ENCODE peak calls at places on chromosome 1, in eight cellular contexts. One of them, this sample, is unnamed.

GRCh38 chr1:147717051-147717705 is 43.2 kb downstream of the GJA5 start:
- DNase-seq in kidney: peak
- DNase-seq in HepG2: peak
- DNase-seq in brain microvascular endothelial cell: no peak
- DNase-seq in fibroblast of lung: no peak
- DNase-seq in GM06990: no peak
- DNase-seq in Peyer's patch: peak
- DNase-seq in AG10803: no peak
- DNase-seq in this sample: no peak

GRCh38 chr1:101960164-101960563 is 36.6 kb downstream of the OLFM3 start:
- DNase-seq in fibroblast of lung: no peak
- DNase-seq in GM06990: no peak
- DNase-seq in Peyer's patch: no peak
- DNase-seq in HepG2: no peak
- DNase-seq in kidney: no peak
- DNase-seq in AG10803: no peak
- DNase-seq in brain microvascular endothelial cell: no peak
- DNase-seq in this sample: no peak

GRCh38 chr1:235326719-235327558 is 1.0 kb downstream of the ARID4B start:
- DNase-seq in kidney: peak
- DNase-seq in GM06990: peak
- DNase-seq in AG10803: no peak
- DNase-seq in brain microvascular endothelial cell: no peak
- DNase-seq in HepG2: peak
- DNase-seq in Peyer's patch: peak
- DNase-seq in fibroblast of lung: no peak
- DNase-seq in this sample: peak

GRCh38 chr1:169348356-169349036 is 19.1 kb downstream of the NME7 start:
- DNase-seq in Peyer's patch: peak
- DNase-seq in kidney: no peak
- DNase-seq in fibroblast of lung: peak
- DNase-seq in AG10803: peak
- DNase-seq in GM06990: no peak
- DNase-seq in HepG2: peak
- DNase-seq in brain microvascular endothelial cell: peak
- DNase-seq in this sample: no peak

GRCh38 chr1:43530483-43531452 is at the start of gene PTPRF:
- DNase-seq in kidney: peak
- DNase-seq in AG10803: peak
- DNase-seq in brain microvascular endothelial cell: no peak
- DNase-seq in HepG2: no peak
- DNase-seq in GM06990: peak
- DNase-seq in fibroblast of lung: peak
- DNase-seq in Peyer's patch: peak
- DNase-seq in this sample: peak

GRCh38 chr1:243748227-243748626 is 101.8 kb downstream of the AKT3 start:
- DNase-seq in Peyer's patch: no peak
- DNase-seq in AG10803: no peak
- DNase-seq in GM06990: no peak
- DNase-seq in fibroblast of lung: no peak
- DNase-seq in brain microvascular endothelial cell: no peak
- DNase-seq in kidney: no peak
- DNase-seq in HepG2: no peak
- DNase-seq in this sample: no peak

GRCh38 chr1:228378453-228379164 is 28.0 kb downstream of the TRIM11 start:
- DNase-seq in GM06990: peak
- DNase-seq in brain microvascular endothelial cell: peak
- DNase-seq in HepG2: no peak
- DNase-seq in kidney: peak
- DNase-seq in Peyer's patch: peak
- DNase-seq in AG10803: peak
- DNase-seq in fibroblast of lung: peak
- DNase-seq in this sample: peak

GRCh38 chr1:1357871-1358432 is 403 bp downstream of the MXRA8 start:
- DNase-seq in GM06990: no peak
- DNase-seq in brain microvascular endothelial cell: no peak
- DNase-seq in HepG2: no peak
- DNase-seq in Peyer's patch: no peak
- DNase-seq in AG10803: no peak
- DNase-seq in fibroblast of lung: no peak
- DNase-seq in kidney: peak
- DNase-seq in this sample: peak

GRCh38 chr1:184563308-184563707 is 176.5 kb downstream of the C1orf21 start:
- DNase-seq in fibroblast of lung: peak
- DNase-seq in AG10803: peak
- DNase-seq in kidney: no peak
- DNase-seq in GM06990: no peak
- DNase-seq in Peyer's patch: no peak
- DNase-seq in HepG2: no peak
- DNase-seq in brain microvascular endothelial cell: no peak
- DNase-seq in this sample: no peak

GRCh38 chr1:180137767-180138166 is 16.9 kb upstream of the QSOX1 start:
- DNase-seq in fibroblast of lung: no peak
- DNase-seq in HepG2: no peak
- DNase-seq in brain microvascular endothelial cell: no peak
- DNase-seq in AG10803: no peak
- DNase-seq in GM06990: no peak
- DNase-seq in kidney: no peak
- DNase-seq in Peyer's patch: no peak
- DNase-seq in this sample: no peak

GRCh38 chr1:38084700-38085099 is 38.1 kb upstream of the POU3F1 start:
- DNase-seq in AG10803: no peak
- DNase-seq in HepG2: no peak
- DNase-seq in kidney: no peak
- DNase-seq in Peyer's patch: no peak
- DNase-seq in GM06990: no peak
- DNase-seq in brain microvascular endothelial cell: no peak
- DNase-seq in fibroblast of lung: no peak
- DNase-seq in this sample: no peak

GRCh38 chr1:71311396-71311795 is 230.6 kb upstream of the ZRANB2 start:
- DNase-seq in HepG2: no peak
- DNase-seq in Peyer's patch: no peak
- DNase-seq in kidney: no peak
- DNase-seq in GM06990: no peak
- DNase-seq in brain microvascular endothelial cell: no peak
- DNase-seq in fibroblast of lung: no peak
- DNase-seq in AG10803: peak
- DNase-seq in this sample: no peak

DNA sequence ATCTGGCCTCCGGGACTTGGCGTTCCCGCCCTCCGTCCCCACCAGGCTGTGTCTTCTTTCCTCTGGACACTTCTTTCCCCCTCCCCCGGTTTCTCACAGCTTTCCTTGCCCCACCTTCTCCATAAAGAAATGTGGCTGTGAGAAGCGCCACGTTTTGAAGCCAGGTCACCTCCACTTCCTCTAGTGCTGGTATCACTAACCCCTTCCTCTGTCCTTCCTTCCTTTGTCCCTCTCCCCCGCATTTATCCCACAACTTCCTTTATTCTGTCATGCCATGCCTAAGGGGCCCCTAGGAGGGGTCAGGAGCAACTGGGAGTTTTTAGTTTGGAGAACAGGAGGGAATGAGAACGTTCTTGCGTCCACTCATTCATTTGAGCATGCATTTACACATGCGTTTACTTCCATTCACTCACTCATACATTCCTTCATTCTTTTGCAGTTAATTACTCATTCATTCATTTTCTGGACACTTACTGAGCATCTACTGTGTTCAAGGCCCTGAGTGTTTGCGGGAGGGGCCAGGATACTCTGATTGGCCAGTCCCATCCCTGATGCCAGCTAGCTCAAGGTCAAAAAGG is 5.0 kb upstream of the ACOT11 start:
- DNase-seq in GM06990: no peak
- DNase-seq in brain microvascular endothelial cell: no peak
- DNase-seq in HepG2: no peak
- DNase-seq in AG10803: peak
- DNase-seq in kidney: no peak
- DNase-seq in Peyer's patch: no peak
- DNase-seq in fibroblast of lung: no peak
- DNase-seq in this sample: no peak
- H3K4me3 ChIP-seq in GM06990: no peak
- H3K4me3 ChIP-seq in brain microvascular endothelial cell: peak
- H3K4me3 ChIP-seq in HepG2: peak
- H3K4me3 ChIP-seq in AG10803: peak
- H3K4me3 ChIP-seq in kidney: no peak
- H3K4me3 ChIP-seq in Peyer's patch: peak
- H3K4me3 ChIP-seq in fibroblast of lung: no peak
- H3K4me3 ChIP-seq in this sample: peak

DNA sequence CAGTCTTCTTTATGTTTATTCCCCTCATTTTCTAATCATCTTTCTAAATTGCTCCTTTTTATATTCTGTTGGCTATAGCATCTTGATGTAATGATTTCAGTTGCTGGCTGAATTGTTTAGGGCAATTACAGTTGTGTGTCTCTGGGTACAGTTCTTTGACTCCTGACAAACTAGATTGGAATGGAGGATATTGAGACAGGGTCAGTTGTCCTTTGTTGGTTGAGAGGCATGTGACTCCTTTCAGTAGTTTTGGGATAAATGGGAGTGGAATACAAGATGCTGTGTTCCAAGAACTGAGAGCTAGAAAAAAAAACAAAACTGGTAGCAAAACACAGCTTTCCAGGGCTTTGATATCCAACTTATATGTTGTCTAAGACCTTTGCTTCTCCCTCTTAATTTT is 1.5 kb downstream of the CENPF start:
- DNase-seq in fibroblast of lung: no peak
- DNase-seq in GM06990: no peak
- DNase-seq in kidney: no peak
- DNase-seq in HepG2: peak
- DNase-seq in brain microvascular endothelial cell: no peak
- DNase-seq in Peyer's patch: no peak
- DNase-seq in AG10803: peak
- DNase-seq in this sample: no peak
- H3K4me3 ChIP-seq in fibroblast of lung: peak
- H3K4me3 ChIP-seq in GM06990: peak
- H3K4me3 ChIP-seq in kidney: no peak
- H3K4me3 ChIP-seq in HepG2: peak
- H3K4me3 ChIP-seq in brain microvascular endothelial cell: peak
- H3K4me3 ChIP-seq in Peyer's patch: no peak
- H3K4me3 ChIP-seq in AG10803: peak
- H3K4me3 ChIP-seq in this sample: peak

GRCh38 chr1:27349784-27350672 is 8.2 kb downstream of the SYTL1 start:
- DNase-seq in Peyer's patch: peak
- DNase-seq in kidney: peak
- DNase-seq in GM06990: no peak
- DNase-seq in AG10803: peak
- DNase-seq in HepG2: no peak
- DNase-seq in brain microvascular endothelial cell: peak
- DNase-seq in fibroblast of lung: peak
- DNase-seq in this sample: peak
- H3K4me3 ChIP-seq in Peyer's patch: peak
- H3K4me3 ChIP-seq in kidney: no peak
- H3K4me3 ChIP-seq in GM06990: no peak
- H3K4me3 ChIP-seq in AG10803: peak
- H3K4me3 ChIP-seq in HepG2: no peak
- H3K4me3 ChIP-seq in brain microvascular endothelial cell: peak
- H3K4me3 ChIP-seq in fibroblast of lung: peak
- H3K4me3 ChIP-seq in this sample: peak

DNA sequence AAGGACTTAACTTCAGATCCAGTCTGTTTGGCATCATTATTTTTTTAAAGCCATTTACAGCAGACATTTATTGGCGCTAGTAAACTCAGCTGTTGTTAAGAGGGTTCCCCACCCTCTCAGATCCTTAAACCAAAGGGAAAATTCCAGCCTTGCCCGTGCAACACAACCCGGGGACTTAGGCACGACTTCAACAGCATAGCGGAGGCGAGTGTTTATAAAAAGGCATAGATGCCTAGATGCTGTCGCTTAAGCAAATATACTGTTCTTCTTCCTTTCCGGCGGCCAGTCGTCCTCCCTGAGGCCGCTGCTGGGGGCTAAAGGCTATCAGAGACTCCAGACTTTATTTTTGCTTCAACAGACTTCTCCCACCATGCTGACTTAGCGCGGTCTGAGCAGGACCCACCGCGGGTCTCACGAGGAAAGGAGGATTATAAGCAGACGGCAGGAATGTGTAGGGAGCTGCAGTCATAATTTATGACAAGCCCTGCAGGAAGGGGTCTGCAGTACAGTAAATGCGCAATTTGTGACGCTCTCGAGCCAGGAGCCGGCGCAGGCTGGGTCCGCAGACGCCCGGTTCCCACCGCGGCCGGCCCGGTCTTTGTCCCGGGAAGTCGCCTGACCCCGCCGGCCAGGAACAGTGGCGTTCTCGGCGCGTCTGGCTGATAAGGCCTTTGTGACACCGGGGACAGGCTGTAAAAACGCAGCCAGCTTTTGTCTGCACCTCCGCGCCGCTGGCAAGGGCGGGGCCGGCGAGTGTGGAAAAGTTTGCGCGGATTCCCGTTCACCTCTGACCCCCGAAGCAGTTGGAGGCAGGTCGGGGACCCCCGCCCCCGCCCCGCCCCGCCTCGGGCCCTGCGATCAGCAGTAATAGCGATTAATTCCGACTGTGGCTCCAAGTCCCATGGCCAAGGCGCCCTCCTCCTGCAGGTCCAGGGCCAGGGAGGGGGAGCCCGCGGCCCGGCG is 61.2 kb upstream of the ARHGEF16 start:
- DNase-seq in fibroblast of lung: no peak
- DNase-seq in GM06990: no peak
- DNase-seq in kidney: no peak
- DNase-seq in HepG2: no peak
- DNase-seq in brain microvascular endothelial cell: peak
- DNase-seq in Peyer's patch: no peak
- DNase-seq in AG10803: no peak
- DNase-seq in this sample: no peak
- H3K4me3 ChIP-seq in fibroblast of lung: no peak
- H3K4me3 ChIP-seq in GM06990: no peak
- H3K4me3 ChIP-seq in kidney: no peak
- H3K4me3 ChIP-seq in HepG2: peak
- H3K4me3 ChIP-seq in brain microvascular endothelial cell: peak
- H3K4me3 ChIP-seq in Peyer's patch: peak
- H3K4me3 ChIP-seq in AG10803: no peak
- H3K4me3 ChIP-seq in this sample: no peak

GRCh38 chr1:56817716-56818463 is 1.3 kb downstream of the FYB2 start:
- DNase-seq in GM06990: no peak
- DNase-seq in kidney: no peak
- DNase-seq in Peyer's patch: no peak
- DNase-seq in AG10803: peak
- DNase-seq in brain microvascular endothelial cell: no peak
- DNase-seq in fibroblast of lung: no peak
- DNase-seq in HepG2: peak
- DNase-seq in this sample: no peak

GRCh38 chr1:56816909-56817308 is 2.3 kb downstream of the FYB2 start:
- DNase-seq in GM06990: no peak
- DNase-seq in HepG2: peak
- DNase-seq in kidney: no peak
- DNase-seq in AG10803: no peak
- DNase-seq in fibroblast of lung: no peak
- DNase-seq in Peyer's patch: no peak
- DNase-seq in brain microvascular endothelial cell: no peak
- DNase-seq in this sample: no peak

GRCh38 chr1:56821462-56821797 is 2.2 kb upstream of the FYB2 start:
- DNase-seq in HepG2: peak
- DNase-seq in kidney: no peak
- DNase-seq in fibroblast of lung: peak
- DNase-seq in GM06990: no peak
- DNase-seq in Peyer's patch: no peak
- DNase-seq in brain microvascular endothelial cell: peak
- DNase-seq in AG10803: no peak
- DNase-seq in this sample: no peak

GRCh38 chr1:56820755-56821461 is 1.7 kb upstream of the FYB2 start:
- DNase-seq in AG10803: peak
- DNase-seq in GM06990: peak
- DNase-seq in brain microvascular endothelial cell: peak
- DNase-seq in kidney: peak
- DNase-seq in Peyer's patch: peak
- DNase-seq in HepG2: peak
- DNase-seq in fibroblast of lung: peak
- DNase-seq in this sample: peak

GRCh38 chr1:56819393-56819899 is at the start of gene FYB2:
- DNase-seq in brain microvascular endothelial cell: no peak
- DNase-seq in Peyer's patch: no peak
- DNase-seq in kidney: peak
- DNase-seq in HepG2: peak
- DNase-seq in fibroblast of lung: no peak
- DNase-seq in AG10803: no peak
- DNase-seq in GM06990: no peak
- DNase-seq in this sample: peak
- H3K4me3 ChIP-seq in brain microvascular endothelial cell: no peak
- H3K4me3 ChIP-seq in Peyer's patch: peak
- H3K4me3 ChIP-seq in kidney: peak
- H3K4me3 ChIP-seq in HepG2: peak
- H3K4me3 ChIP-seq in fibroblast of lung: no peak
- H3K4me3 ChIP-seq in AG10803: no peak
- H3K4me3 ChIP-seq in GM06990: no peak
- H3K4me3 ChIP-seq in this sample: no peak